ENCODE peak calls at places on chromosomes 2 and 18, in four cellular contexts. One of them, this sample, is unnamed.

GRCh38 chr2:23199115-23199918 is 185.7 kb upstream of the KLHL29 start:
- DNase-seq in K562: peak
- DNase-seq in HepG2: peak
- DNase-seq in GM12878: no peak
- DNase-seq in this sample: peak

GRCh38 chr2:119480718-119481142 is 43.6 kb downstream of the SCTR start:
- DNase-seq in GM12878: no peak
- DNase-seq in K562: peak
- DNase-seq in HepG2: peak
- DNase-seq in this sample: no peak

GRCh38 chr2:71070294-71071025 is 2.0 kb downstream of the NAGK start:
- DNase-seq in GM12878: no peak
- DNase-seq in HepG2: peak
- DNase-seq in K562: peak
- DNase-seq in this sample: peak

GRCh38 chr2:234165421-234165820 is 114.9 kb downstream of the SPP2 start:
- DNase-seq in GM12878: no peak
- DNase-seq in HepG2: no peak
- DNase-seq in K562: no peak
- DNase-seq in this sample: no peak

GRCh38 chr2:235868224-235868623 is 300.0 kb downstream of the GBX2 start:
- DNase-seq in K562: no peak
- DNase-seq in HepG2: no peak
- DNase-seq in GM12878: no peak
- DNase-seq in this sample: no peak

GRCh38 chr2:439077-439476 is 151.2 kb upstream of the ALKAL2 start:
- DNase-seq in HepG2: no peak
- DNase-seq in K562: no peak
- DNase-seq in GM12878: no peak
- DNase-seq in this sample: no peak

GRCh38 chr2:42101641-42102605 is 54.1 kb downstream of the PKDCC start:
- DNase-seq in HepG2: peak
- DNase-seq in GM12878: peak
- DNase-seq in K562: no peak
- DNase-seq in this sample: no peak

GRCh38 chr2:30072250-30072842 is 74.5 kb upstream of the YPEL5 start:
- DNase-seq in GM12878: peak
- DNase-seq in HepG2: peak
- DNase-seq in K562: peak
- DNase-seq in this sample: peak

GRCh38 chr2:84939426-84940087 is 31.4 kb upstream of the KCMF1 start:
- DNase-seq in HepG2: no peak
- DNase-seq in K562: no peak
- DNase-seq in GM12878: peak
- DNase-seq in this sample: no peak

GRCh38 chr2:161586517-161587167 is 37.6 kb upstream of the SLC4A10 start:
- DNase-seq in K562: peak
- DNase-seq in HepG2: peak
- DNase-seq in GM12878: no peak
- DNase-seq in this sample: peak

GRCh38 chr18:29169599-29169998 is 992.7 kb upstream of the CDH2 start:
- DNase-seq in HepG2: no peak
- DNase-seq in GM12878: no peak
- DNase-seq in K562: no peak
- DNase-seq in this sample: no peak

GRCh38 chr18:67104700-67105284 is 411.7 kb downstream of the DSEL start:
- DNase-seq in HepG2: peak
- DNase-seq in K562: peak
- DNase-seq in GM12878: no peak
- DNase-seq in this sample: peak

DNA sequence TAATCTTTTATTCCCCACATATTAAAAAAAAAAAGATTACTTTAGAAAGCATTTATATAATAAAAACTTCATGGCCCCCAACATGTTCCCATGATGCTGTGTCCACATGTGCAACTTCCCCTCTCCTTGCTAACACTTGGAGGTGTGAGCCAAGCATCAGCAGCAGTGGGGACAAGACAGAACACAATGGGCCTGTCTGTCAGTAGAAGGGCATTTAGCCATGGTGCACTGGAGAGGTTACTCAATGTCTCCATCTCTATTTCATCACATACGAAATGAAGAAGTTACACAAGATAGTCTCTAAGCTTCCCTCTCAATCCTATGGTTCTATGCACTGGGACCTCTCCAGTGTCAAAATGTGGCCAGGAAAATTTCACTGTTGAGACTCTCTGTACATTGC is 2.5 kb downstream of the VIT start:
- DNase-seq in HepG2: no peak
- DNase-seq in GM12878: no peak
- DNase-seq in K562: no peak
- DNase-seq in this sample: no peak
- TF ChIP-seq CHD4 in HepG2: no peak
- TF ChIP-seq CHD4 in GM12878: no peak
- TF ChIP-seq CHD4 in K562: no peak
- TF ChIP-seq CHD4 in this sample: no peak

GRCh38 chr2:57516740-57517340 is 529.8 kb upstream of the VRK2 start:
- DNase-seq in K562: peak
- DNase-seq in HepG2: peak
- DNase-seq in GM12878: peak
- DNase-seq in this sample: peak
- TF ChIP-seq BHLHE40 in K562: no peak
- TF ChIP-seq BHLHE40 in HepG2: no peak
- TF ChIP-seq BHLHE40 in GM12878: no peak
- TF ChIP-seq BHLHE40 in this sample: no peak

DNA sequence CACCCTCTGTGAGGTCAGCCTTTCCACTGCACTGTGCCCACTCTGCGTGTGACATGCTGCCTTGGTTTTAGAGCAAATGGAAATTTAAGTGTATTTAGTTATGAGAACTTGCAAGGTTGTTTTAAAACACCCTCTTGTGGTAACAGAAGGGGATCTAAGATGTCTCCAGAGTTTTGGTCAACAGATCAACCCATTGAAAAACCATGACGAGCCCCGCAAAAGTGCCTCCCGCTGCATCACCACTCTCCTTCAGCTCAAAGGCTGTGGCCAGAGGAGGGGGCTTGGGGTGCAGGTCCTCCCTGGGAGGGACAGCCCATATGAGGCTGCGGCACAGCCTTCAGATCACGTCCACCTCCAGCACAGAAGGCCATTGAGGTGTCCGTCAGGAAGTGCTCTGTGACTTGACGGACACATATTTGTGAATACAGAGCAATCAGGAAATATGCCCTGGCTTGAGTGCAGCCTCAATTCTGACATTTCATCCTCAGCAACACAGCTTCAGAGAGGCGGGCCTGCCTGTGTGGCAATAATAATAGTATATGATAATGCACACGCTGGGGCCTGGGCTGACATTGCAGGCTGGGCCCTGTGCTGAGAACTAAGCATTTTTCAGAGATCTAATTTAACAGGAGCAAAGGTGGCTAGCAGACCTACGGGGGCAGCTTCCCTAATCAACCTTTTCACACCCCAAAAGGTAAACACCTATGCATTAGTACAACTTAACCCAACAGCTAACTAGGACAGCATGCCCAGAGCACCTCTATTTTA is 213.9 kb downstream of the ANAPC1 start:
- DNase-seq in K562: no peak
- DNase-seq in GM12878: no peak
- DNase-seq in HepG2: no peak
- DNase-seq in this sample: no peak
- TF ChIP-seq ESRRA in K562: no peak
- TF ChIP-seq ESRRA in GM12878: no peak
- TF ChIP-seq ESRRA in HepG2: no peak
- TF ChIP-seq ESRRA in this sample: no peak

DNA sequence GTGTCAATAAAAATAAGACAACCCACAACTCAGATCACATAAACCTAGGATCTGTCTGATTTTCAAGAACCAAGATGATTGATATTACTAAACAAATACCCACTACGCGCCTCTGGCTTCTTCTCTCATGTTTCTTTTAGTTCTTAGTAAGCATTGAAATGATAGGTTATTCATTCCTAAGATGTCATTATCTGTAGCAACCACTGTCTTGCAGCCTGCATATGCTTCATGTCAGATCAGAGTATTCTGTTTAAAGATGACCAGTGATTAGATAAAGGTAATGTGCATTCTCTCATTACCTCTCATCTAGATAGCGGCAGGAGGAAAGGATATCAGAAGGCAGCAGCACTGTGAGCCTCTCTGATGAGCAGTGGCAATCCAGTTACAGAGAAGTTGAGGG is 112.9 kb downstream of the SLC8A1 start:
- DNase-seq in HepG2: no peak
- DNase-seq in K562: no peak
- DNase-seq in GM12878: no peak
- DNase-seq in this sample: no peak
- TF ChIP-seq CHD4 in HepG2: no peak
- TF ChIP-seq CHD4 in K562: no peak
- TF ChIP-seq CHD4 in GM12878: no peak
- TF ChIP-seq CHD4 in this sample: no peak

DNA sequence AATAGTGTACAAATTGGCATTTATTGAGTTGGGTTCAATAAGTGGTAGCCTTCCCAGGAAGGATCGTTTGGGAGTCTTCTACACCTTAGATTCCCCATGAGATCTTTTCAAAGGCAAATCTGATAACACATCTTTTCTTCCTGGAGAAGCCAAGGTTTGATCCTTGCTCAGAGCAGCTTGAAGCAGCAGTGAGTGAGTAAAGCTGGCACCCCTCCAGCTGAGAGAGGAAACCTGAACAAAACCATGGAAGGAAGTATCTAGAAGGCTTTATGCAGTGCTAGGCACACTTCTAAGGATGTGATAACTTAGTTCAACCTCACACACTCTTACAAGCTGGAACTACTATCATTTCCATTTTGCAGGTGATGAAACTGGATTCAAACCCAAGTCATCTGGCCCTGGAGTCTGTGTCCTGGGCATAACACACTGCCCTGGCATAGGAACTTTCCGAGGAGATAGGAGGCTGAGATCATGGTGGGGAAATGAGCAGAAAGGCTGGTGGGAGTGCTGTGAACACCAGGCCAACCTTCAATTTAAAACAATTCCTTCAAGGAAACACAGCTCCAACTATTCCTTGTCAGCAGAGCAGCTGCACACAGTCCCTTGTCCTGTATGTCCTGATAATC is 71.3 kb downstream of the CTAGE1 start:
- DNase-seq in K562: no peak
- DNase-seq in GM12878: no peak
- DNase-seq in HepG2: no peak
- DNase-seq in this sample: no peak
- TF ChIP-seq BHLHE40 in K562: no peak
- TF ChIP-seq BHLHE40 in GM12878: no peak
- TF ChIP-seq BHLHE40 in HepG2: no peak
- TF ChIP-seq BHLHE40 in this sample: no peak

GRCh38 chr18:61953641-61954040 is 60.8 kb upstream of the RNF152 start:
- DNase-seq in K562: no peak
- DNase-seq in HepG2: no peak
- DNase-seq in GM12878: no peak
- DNase-seq in this sample: no peak
- TF ChIP-seq ESRRA in K562: no peak
- TF ChIP-seq ESRRA in HepG2: no peak
- TF ChIP-seq ESRRA in GM12878: no peak
- TF ChIP-seq ESRRA in this sample: no peak

DNA sequence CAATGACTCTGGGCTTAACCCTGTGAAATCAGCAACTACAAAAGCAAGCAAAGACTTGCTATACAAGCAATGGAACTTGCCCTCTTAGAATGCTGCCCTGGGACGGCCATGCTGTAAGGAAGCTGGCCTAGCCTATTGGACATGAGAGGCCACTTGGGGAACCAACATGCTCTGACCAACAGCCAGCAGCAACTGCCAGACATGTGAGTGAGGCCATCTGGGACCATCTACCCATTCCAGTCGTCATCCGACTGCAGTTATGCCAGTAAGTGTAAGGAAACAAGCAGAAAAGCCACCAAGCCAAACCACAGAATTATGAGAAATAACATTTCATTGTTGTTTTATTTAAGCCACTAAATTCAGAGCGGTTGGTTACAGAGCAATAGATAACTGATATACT is 40.9 kb downstream of the CLASP1 start:
- DNase-seq in K562: no peak
- DNase-seq in HepG2: no peak
- DNase-seq in GM12878: no peak
- DNase-seq in this sample: no peak
- TF ChIP-seq CHD4 in K562: no peak
- TF ChIP-seq CHD4 in HepG2: no peak
- TF ChIP-seq CHD4 in GM12878: no peak
- TF ChIP-seq CHD4 in this sample: no peak

This sample was measured in A549.